ENCODE peak calls at places on chromosomes 3 and 15, in five cellular contexts. C is Daoy; D is GM23248; I is substantia nigra; G is stimulated activated CD8-positive, alpha-beta memory T cell treated with anti-CD3 and anti-CD28 coated beads, Interleukin-4, amount 100 ng/mL, for 48 hours. F is an unnamed sample.

GRCh38 chr3:152707314-152707713 is 127.6 kb upstream of the P2RY1 start:
- DNase-seq in G (no peak), D (no peak), C (no peak), I (no peak), F (no peak)

GRCh38 chr3:186021673-186022362 is 84.0 kb upstream of the TRA2B start:
- DNase-seq in D (peak), G (no peak), C (peak), I (no peak), F (peak)

GRCh38 chr15:73284073-73284472 is 84.7 kb downstream of the HCN4 start:
- DNase-seq in C (no peak), D (peak), G (no peak), I (no peak), F (no peak)

GRCh38 chr3:58323795-58324674 is 8.7 kb upstream of the PXK start:
- DNase-seq in D (no peak), G (no peak), I (no peak), C (no peak), F (no peak)

GRCh38 chr15:42150246-42150970 is 6.0 kb downstream of the PLA2G4F start:
- DNase-seq in G (no peak), I (no peak), C (no peak), D (no peak), F (no peak)

GRCh38 chr3:80999481-80999880 is 762.0 kb downstream of the GBE1 start:
- DNase-seq in I (no peak), C (no peak), G (no peak), D (no peak), F (no peak)

GRCh38 chr15:34896183-34896582 is 73.4 kb downstream of the AQR start:
- DNase-seq in I (no peak), G (no peak), D (no peak), C (no peak), F (no peak)

GRCh38 chr15:70936326-70936725 is 43.7 kb downstream of the LRRC49 start:
- DNase-seq in G (no peak), I (no peak), C (no peak), D (peak), F (no peak)

GRCh38 chr3:194139085-194139976 is 3.4 kb downstream of the HES1 start:
- DNase-seq in I (no peak), D (peak), C (peak), G (no peak), F (peak)

GRCh38 chr3:52552089-52552488 is 15.7 kb downstream of the UQCC5 start:
- DNase-seq in I (no peak), C (no peak), G (no peak), D (peak), F (no peak)

GRCh38 chr3:14921811-14922705 is 25.3 kb upstream of the NR2C2 start:
- DNase-seq in D (peak), I (no peak), G (no peak), C (peak), F (no peak)

GRCh38 chr3:12643724-12644123 is 20.2 kb downstream of the RAF1 start:
- DNase-seq in G (no peak), C (no peak), D (no peak), I (no peak), F (no peak)

GRCh38 chr3:53940651-53941050 is 49.0 kb upstream of the SELENOK start:
- DNase-seq in G (no peak), C (no peak), I (no peak), D (no peak), F (no peak)

GRCh38 chr3:42369304-42369703 is 41.1 kb downstream of the LYZL4 start:
- DNase-seq in D (peak), I (no peak), G (no peak), C (no peak), F (no peak)

GRCh38 chr15:26771917-26772587 is 814 bp downstream of the GABRB3 start:
- DNase-seq in G (no peak), D (peak), I (no peak), C (peak), F (no peak)

GRCh38 chr15:85379403-85380131 is 836 bp upstream of the AKAP13 start:
- DNase-seq in I (no peak), D (peak), G (peak), C (peak), F (no peak)

GRCh38 chr3:105293441-105293840 is 73.3 kb upstream of the ALCAM start:
- DNase-seq in G (no peak), D (no peak), I (no peak), C (no peak), F (no peak)

GRCh38 chr3:32640939-32641725 is 43.9 kb upstream of the CNOT10 start:
- DNase-seq in D (peak), G (no peak), C (no peak), I (no peak), F (no peak)

GRCh38 chr3:49638445-49638844 is 35.7 kb upstream of the APEH start:
- DNase-seq in D (peak), G (no peak), C (peak), I (no peak), F (peak)

GRCh38 chr15:49190586-49190985 is 20.5 kb downstream of the GALK2 start:
- DNase-seq in I (no peak), C (no peak), G (no peak), D (no peak), F (no peak)

GRCh38 chr3:130956721-130957120 is 62.8 kb downstream of the ATP2C1 start:
- DNase-seq in G (no peak), C (no peak), I (no peak), D (no peak), F (no peak)

GRCh38 chr3:50600841-50601591 is 10.6 kb downstream of the CISH start:
- DNase-seq in G (peak), C (peak), I (peak), D (peak), F (peak)

GRCh38 chr15:91067026-91067425 is 33.0 kb upstream of the SV2B start:
- DNase-seq in C (peak), I (no peak), D (peak), G (no peak), F (no peak)